ENCODE peak calls at places on chromosome 6, in five cellular contexts. X is heart left ventricle, J is brain microvascular endothelial cell, F is astrocyte of the cerebellum, O is BJ. A is an unnamed sample.

GRCh38 chr6:79384845-79385244 is 150.4 kb upstream of the HMGN3 start:
- DNase-seq in O (no peak), F (no peak), J (peak; percentile 64), X (no peak), A (no peak)

GRCh38 chr6:40881501-40881900 is 157.5 kb downstream of the UNC5CL start:
- DNase-seq in F (no peak), J (no peak), X (no peak), O (no peak), A (no peak)

GRCh38 chr6:145532361-145532760 is 203.0 kb downstream of the EPM2A start:
- DNase-seq in F (no peak), O (no peak), J (no peak), X (no peak), A (no peak)

GRCh38 chr6:37311666-37312473 is 41.9 kb upstream of the RNF8 start:
- DNase-seq in J (peak; percentile 39), X (no peak), F (no peak), O (no peak), A (no peak)

GRCh38 chr6:32883789-32884188 is 29.8 kb downstream of the PSMB9 start:
- DNase-seq in F (no peak), O (no peak), J (peak; percentile 51), X (peak; percentile 58), A (no peak)

GRCh38 chr6:32254761-32255211 is 30.9 kb upstream of the NOTCH4 start:
- DNase-seq in X (no peak), O (no peak), J (no peak), F (no peak), A (no peak)

GRCh38 chr6:158539363-158539762 is 20.5 kb upstream of the TMEM181 start:
- DNase-seq in X (no peak), F (no peak), O (no peak), J (no peak), A (no peak)

GRCh38 chr6:47349931-47350330 is 40.2 kb upstream of the TNFRSF21 start:
- DNase-seq in X (no peak), J (no peak), F (no peak), O (no peak), A (no peak)

GRCh38 chr6:28218312-28219248 is 6.5 kb upstream of the ZSCAN9 start:
- DNase-seq in O (no peak), F (peak; percentile 12), X (peak; percentile 85), J (peak; percentile 37), A (peak; percentile 91)

GRCh38 chr6:108846628-108847027 is 1.6 kb upstream of the ARMC2 start:
- DNase-seq in J (no peak), O (no peak), X (no peak), F (no peak), A (no peak)

GRCh38 chr6:15427360-15428070 is 181.6 kb downstream of the JARID2 start:
- DNase-seq in X (no peak), O (no peak), J (peak; percentile 47), F (no peak), A (no peak)

GRCh38 chr6:17968081-17968518 is 19.3 kb downstream of the KIF13A start:
- DNase-seq in O (no peak), J (no peak), F (no peak), X (no peak), A (no peak)

GRCh38 chr6:121765060-121765459 is 329.6 kb downstream of the GJA1 start:
- DNase-seq in F (no peak), O (no peak), X (no peak), J (no peak), A (no peak)

GRCh38 chr6:37251211-37251610 is 6.4 kb upstream of the TBC1D22B start:
- DNase-seq in F (no peak), X (no peak), O (no peak), J (no peak), A (no peak)

GRCh38 chr6:26223213-26223612 is 136.0 kb downstream of the HFE start:
- DNase-seq in F (no peak), X (no peak), O (no peak), J (no peak), A (no peak)

GRCh38 chr6:26224547-26224912 is 137.3 kb downstream of the HFE start:
- DNase-seq in O (no peak), F (no peak), X (no peak), J (no peak), A (no peak)

GRCh38 chr6:26223677-26224546 is 136.7 kb downstream of the HFE start:
- DNase-seq in J (peak; percentile 89), O (peak; percentile 95), F (peak; percentile 91), X (peak; percentile 46), A (peak; percentile 83)

GRCh38 chr6:26224940-26225847 is 138.0 kb downstream of the HFE start:
- DNase-seq in O (peak; percentile 91), J (peak; percentile 79), F (peak; percentile 90), X (no peak), A (peak; percentile 82)

GRCh38 chr6:26225848-26226590 is 138.8 kb downstream of the HFE start:
- DNase-seq in J (no peak), F (no peak), X (no peak), O (no peak), A (no peak)
- H3K4me3 ChIP-seq in J (peak overlapping the region; percentile 70), F (peak overlapping the region; percentile 58), X (no peak overlapping the region), O (peak overlapping the region; percentile 53), A (no peak overlapping the region)

GRCh38 chr6:2191390-2191740 is 54.0 kb downstream of the GMDS start:
- DNase-seq in J (no peak), X (no peak), O (no peak), F (no peak), A (no peak)

GRCh38 chr6:2190661-2191389 is 54.6 kb downstream of the GMDS start:
- DNase-seq in X (no peak), O (no peak), J (no peak), F (no peak), A (no peak)

GRCh38 chr6:2193931-2194330 is 51.5 kb downstream of the GMDS start:
- DNase-seq in J (no peak), O (no peak), X (no peak), F (no peak), A (no peak)

GRCh38 chr6:2194643-2195042 is 50.8 kb downstream of the GMDS start:
- DNase-seq in J (no peak), F (no peak), O (no peak), X (no peak), A (no peak)

GRCh38 chr6:2192971-2193370 is 52.4 kb downstream of the GMDS start:
- DNase-seq in J (no peak), X (no peak), O (no peak), F (no peak), A (no peak)
- TF ChIP-seq CTCF in J (no peak), X (no peak), O (no peak), F (no peak), A (no peak)

DNA sequence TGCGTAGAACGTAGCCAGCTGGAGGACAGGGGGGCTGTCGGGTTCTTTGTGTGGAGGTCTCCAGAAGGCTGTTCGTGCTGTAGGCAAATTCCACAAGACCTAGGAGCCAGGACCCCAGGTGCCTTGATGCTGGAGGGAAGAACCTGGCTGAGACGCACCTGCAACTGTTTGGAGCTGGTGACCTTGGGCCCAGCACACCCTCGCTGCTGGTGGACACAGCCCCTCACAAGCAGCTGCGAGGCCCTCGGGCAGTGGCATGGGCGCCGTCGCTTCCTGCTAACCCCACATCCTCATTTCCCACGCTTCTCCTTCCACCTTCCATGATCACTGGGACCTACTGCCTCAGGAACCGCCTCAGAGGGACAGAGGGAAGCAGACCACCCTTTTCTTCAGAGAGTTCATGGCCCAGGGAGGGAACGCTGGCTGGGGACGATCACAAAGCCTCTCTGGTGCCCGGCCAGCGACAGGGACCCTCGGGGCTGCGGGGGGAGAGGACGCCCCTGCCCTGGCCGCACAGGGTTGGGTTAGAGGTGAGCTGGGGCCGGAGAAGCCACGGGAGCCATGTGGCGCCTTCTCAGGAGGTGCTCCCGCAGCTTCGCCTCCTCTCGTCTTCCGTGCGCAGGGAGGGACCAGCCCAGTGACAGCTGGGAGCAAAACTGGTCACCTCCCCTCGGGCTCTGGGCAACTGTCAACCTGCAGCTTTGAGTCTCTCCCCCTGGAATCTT is 18.4 kb downstream of the DLL1 start:
- DNase-seq in O (no peak), X (no peak), J (no peak), F (no peak), A (no peak)
- H3K4me3 ChIP-seq in O (no peak overlapping the region), X (no peak overlapping the region), J (no peak overlapping the region), F (no peak overlapping the region), A (peak overlapping the region; percentile 14)

DNA sequence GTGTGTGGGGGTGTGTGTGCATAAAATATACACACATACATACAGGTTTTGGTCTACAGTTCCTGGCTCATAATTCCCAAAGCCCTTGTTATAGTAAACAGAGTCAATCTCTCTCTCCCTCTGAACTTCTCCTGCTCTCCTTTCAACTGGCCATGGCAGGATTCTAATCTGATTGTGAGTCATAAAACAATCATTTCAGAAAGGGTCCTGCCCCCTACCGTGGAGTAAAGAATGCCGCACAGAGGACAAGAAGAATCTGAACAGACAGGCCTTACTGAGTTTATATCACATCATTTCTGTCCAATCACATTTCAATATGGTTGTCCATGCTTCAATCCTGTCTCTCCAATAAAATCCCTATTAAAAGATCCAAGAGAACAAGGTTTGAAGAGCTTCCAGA is 416.9 kb downstream of the FRK start:
- DNase-seq in O (no peak), X (no peak), F (peak; percentile 18), J (no peak), A (no peak)
- TF ChIP-seq CTCF in O (peak; percentile 26), X (no peak), F (peak; percentile 58), J (peak; percentile 38), A (no peak)

GRCh38 chr6:34468378-34468892 is 2.6 kb downstream of the PACSIN1 start:
- DNase-seq in O (no peak), X (no peak), F (no peak), J (no peak), A (peak; percentile 81)

GRCh38 chr6:34466242-34467185 is 638 bp downstream of the PACSIN1 start:
- DNase-seq in O (no peak), X (no peak), J (no peak), F (no peak), A (peak; percentile 70)

GRCh38 chr6:34463849-34464248 is 2.0 kb upstream of the PACSIN1 start:
- DNase-seq in O (no peak), J (no peak), F (no peak), X (no peak), A (no peak)

GRCh38 chr6:34463299-34463698 is 2.6 kb upstream of the PACSIN1 start:
- DNase-seq in J (no peak), F (no peak), X (no peak), O (no peak), A (no peak)

DNA sequence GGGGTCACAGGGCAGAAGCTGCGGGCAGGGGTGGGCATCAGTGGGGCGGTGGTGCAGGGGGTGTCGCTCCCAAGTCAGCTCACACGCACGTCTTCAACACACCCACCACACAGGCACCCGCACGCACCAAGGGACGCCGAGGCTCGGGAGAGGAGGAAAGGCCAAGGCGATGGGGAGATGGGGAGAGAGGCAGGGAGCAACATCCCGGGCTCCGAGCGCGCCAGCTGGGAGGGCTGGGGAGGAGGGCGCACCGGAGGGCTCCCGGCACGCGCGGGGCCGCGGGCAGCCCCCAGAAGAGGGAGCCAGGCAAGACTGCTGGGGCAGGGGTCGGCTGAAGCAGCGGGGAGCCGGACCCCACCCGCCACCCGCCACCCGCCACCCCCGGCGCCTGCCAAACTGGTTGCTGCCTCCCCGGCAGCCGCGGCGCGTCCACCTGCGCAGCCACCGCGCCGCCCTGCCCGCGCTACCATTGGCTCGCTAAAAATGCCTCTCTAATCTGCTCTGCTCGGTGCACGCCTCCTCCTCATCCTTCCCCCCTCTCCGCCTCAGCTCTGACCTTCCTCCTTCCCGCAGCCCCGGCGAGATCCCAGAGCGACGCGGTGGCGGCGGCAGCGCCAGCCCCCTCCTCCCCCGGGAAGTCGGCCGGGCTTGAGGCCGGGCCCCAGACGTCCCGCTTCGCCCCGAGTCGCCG is at the start of gene PACSIN1:
- DNase-seq in F (no peak), O (no peak), X (peak; percentile 37), J (no peak), A (peak; percentile 78)
- H3K4me3 ChIP-seq in F (peak within 1 kb of the TSS; percentile 27), O (peak within 1 kb of the TSS; percentile 26), X (peak within 1 kb of the TSS; percentile 26), J (peak within 1 kb of the TSS; percentile 30), A (peak within 1 kb of the TSS; percentile 46)

A was measured in spleen.